ENCODE peak calls at places on chromosomes 12 and 14, in nine cellular contexts. One of them, this sample, is unnamed.

GRCh38 chr14:60249321-60250251 is 565 bp downstream of the PPM1A start:
- DNase-seq in T follicular helper cell: peak; percentile 47
- DNase-seq in NCI-H345: peak; percentile 72
- DNase-seq in NCI-H146: peak; percentile 81
- DNase-seq in HFFc6: peak; percentile 13
- DNase-seq in stimulated activated CD4-positive, alpha-beta T cell treated with anti-CD3 and anti-CD28 coated beads, Interleukin-2, amount 100 ng/mL, for 24 hours: peak; percentile 65
- DNase-seq in WTC11: peak; percentile 79
- DNase-seq in iris pigment epithelial cell: peak; percentile 67
- DNase-seq in left cardiac atrium: peak; percentile 81
- DNase-seq in this sample: no peak

GRCh38 chr12:26156996-26157395 is 32.2 kb upstream of the BHLHE41 start:
- DNase-seq in left cardiac atrium: no peak
- DNase-seq in NCI-H345: no peak
- DNase-seq in HFFc6: no peak
- DNase-seq in iris pigment epithelial cell: no peak
- DNase-seq in NCI-H146: no peak
- DNase-seq in T follicular helper cell: no peak
- DNase-seq in WTC11: no peak
- DNase-seq in stimulated activated CD4-positive, alpha-beta T cell treated with anti-CD3 and anti-CD28 coated beads, Interleukin-2, amount 100 ng/mL, for 24 hours: no peak
- DNase-seq in this sample: peak; percentile 30

GRCh38 chr12:48826209-48826855 is 8.0 kb downstream of the CACNB3 start:
- DNase-seq in WTC11: no peak
- DNase-seq in iris pigment epithelial cell: no peak
- DNase-seq in HFFc6: no peak
- DNase-seq in T follicular helper cell: no peak
- DNase-seq in NCI-H345: no peak
- DNase-seq in left cardiac atrium: no peak
- DNase-seq in NCI-H146: no peak
- DNase-seq in stimulated activated CD4-positive, alpha-beta T cell treated with anti-CD3 and anti-CD28 coated beads, Interleukin-2, amount 100 ng/mL, for 24 hours: no peak
- DNase-seq in this sample: no peak

GRCh38 chr12:106733660-106734059 is 40.8 kb upstream of the RIC8B start:
- DNase-seq in stimulated activated CD4-positive, alpha-beta T cell treated with anti-CD3 and anti-CD28 coated beads, Interleukin-2, amount 100 ng/mL, for 24 hours: no peak
- DNase-seq in NCI-H146: no peak
- DNase-seq in T follicular helper cell: no peak
- DNase-seq in left cardiac atrium: no peak
- DNase-seq in NCI-H345: no peak
- DNase-seq in HFFc6: no peak
- DNase-seq in WTC11: no peak
- DNase-seq in iris pigment epithelial cell: no peak
- DNase-seq in this sample: no peak

GRCh38 chr12:104506691-104507401 is 50.1 kb downstream of the CHST11 start:
- DNase-seq in NCI-H146: peak; percentile 49
- DNase-seq in left cardiac atrium: no peak
- DNase-seq in WTC11: peak; percentile 29
- DNase-seq in NCI-H345: peak; percentile 97
- DNase-seq in T follicular helper cell: no peak
- DNase-seq in stimulated activated CD4-positive, alpha-beta T cell treated with anti-CD3 and anti-CD28 coated beads, Interleukin-2, amount 100 ng/mL, for 24 hours: no peak
- DNase-seq in HFFc6: no peak
- DNase-seq in iris pigment epithelial cell: no peak
- DNase-seq in this sample: peak; percentile 89

GRCh38 chr12:106953352-106954260 is 2.1 kb upstream of the TMEM263 start:
- DNase-seq in stimulated activated CD4-positive, alpha-beta T cell treated with anti-CD3 and anti-CD28 coated beads, Interleukin-2, amount 100 ng/mL, for 24 hours: no peak
- DNase-seq in T follicular helper cell: no peak
- DNase-seq in HFFc6: peak; percentile 44
- DNase-seq in iris pigment epithelial cell: peak; percentile 70
- DNase-seq in left cardiac atrium: no peak
- DNase-seq in WTC11: no peak
- DNase-seq in NCI-H345: no peak
- DNase-seq in NCI-H146: no peak
- DNase-seq in this sample: no peak

GRCh38 chr14:21269252-21270046 is at the start of gene HNRNPC:
- DNase-seq in iris pigment epithelial cell: peak; percentile 100
- DNase-seq in left cardiac atrium: peak; percentile 99
- DNase-seq in T follicular helper cell: peak; percentile 100
- DNase-seq in NCI-H345: peak; percentile 100
- DNase-seq in stimulated activated CD4-positive, alpha-beta T cell treated with anti-CD3 and anti-CD28 coated beads, Interleukin-2, amount 100 ng/mL, for 24 hours: peak; percentile 100
- DNase-seq in WTC11: peak; percentile 100
- DNase-seq in HFFc6: peak; percentile 100
- DNase-seq in NCI-H146: peak; percentile 99
- DNase-seq in this sample: peak; percentile 100

GRCh38 chr14:55578511-55578910 is 1.5 kb upstream of the KTN1 start:
- DNase-seq in HFFc6: no peak
- DNase-seq in NCI-H345: no peak
- DNase-seq in T follicular helper cell: no peak
- DNase-seq in NCI-H146: no peak
- DNase-seq in iris pigment epithelial cell: no peak
- DNase-seq in WTC11: no peak
- DNase-seq in left cardiac atrium: no peak
- DNase-seq in stimulated activated CD4-positive, alpha-beta T cell treated with anti-CD3 and anti-CD28 coated beads, Interleukin-2, amount 100 ng/mL, for 24 hours: no peak
- DNase-seq in this sample: peak; percentile 70

GRCh38 chr14:66717571-66718140 is 209.7 kb downstream of the GPHN start:
- DNase-seq in iris pigment epithelial cell: no peak
- DNase-seq in NCI-H345: no peak
- DNase-seq in T follicular helper cell: no peak
- DNase-seq in left cardiac atrium: no peak
- DNase-seq in HFFc6: no peak
- DNase-seq in WTC11: no peak
- DNase-seq in stimulated activated CD4-positive, alpha-beta T cell treated with anti-CD3 and anti-CD28 coated beads, Interleukin-2, amount 100 ng/mL, for 24 hours: no peak
- DNase-seq in NCI-H146: no peak
- DNase-seq in this sample: no peak

GRCh38 chr12:54650409-54650808 is 2.2 kb upstream of the DCD start:
- DNase-seq in T follicular helper cell: no peak
- DNase-seq in iris pigment epithelial cell: peak; percentile 3
- DNase-seq in stimulated activated CD4-positive, alpha-beta T cell treated with anti-CD3 and anti-CD28 coated beads, Interleukin-2, amount 100 ng/mL, for 24 hours: no peak
- DNase-seq in NCI-H345: no peak
- DNase-seq in NCI-H146: no peak
- DNase-seq in WTC11: no peak
- DNase-seq in HFFc6: peak; percentile 6
- DNase-seq in left cardiac atrium: no peak
- DNase-seq in this sample: no peak

GRCh38 chr14:97219356-97220017 is 422.3 kb downstream of the VRK1 start:
- DNase-seq in WTC11: peak; percentile 22
- DNase-seq in stimulated activated CD4-positive, alpha-beta T cell treated with anti-CD3 and anti-CD28 coated beads, Interleukin-2, amount 100 ng/mL, for 24 hours: peak; percentile 21
- DNase-seq in HFFc6: no peak
- DNase-seq in NCI-H146: no peak
- DNase-seq in NCI-H345: no peak
- DNase-seq in T follicular helper cell: peak; percentile 0
- DNase-seq in iris pigment epithelial cell: no peak
- DNase-seq in left cardiac atrium: no peak
- DNase-seq in this sample: peak; percentile 48

GRCh38 chr14:77273796-77274195 is 2.8 kb upstream of the NGB start:
- DNase-seq in stimulated activated CD4-positive, alpha-beta T cell treated with anti-CD3 and anti-CD28 coated beads, Interleukin-2, amount 100 ng/mL, for 24 hours: no peak
- DNase-seq in iris pigment epithelial cell: no peak
- DNase-seq in WTC11: no peak
- DNase-seq in NCI-H345: no peak
- DNase-seq in NCI-H146: no peak
- DNase-seq in left cardiac atrium: no peak
- DNase-seq in HFFc6: no peak
- DNase-seq in T follicular helper cell: no peak
- DNase-seq in this sample: no peak

GRCh38 chr12:93925585-93925984 is 222.8 kb upstream of the PLXNC1 start:
- DNase-seq in NCI-H146: no peak
- DNase-seq in WTC11: no peak
- DNase-seq in T follicular helper cell: no peak
- DNase-seq in stimulated activated CD4-positive, alpha-beta T cell treated with anti-CD3 and anti-CD28 coated beads, Interleukin-2, amount 100 ng/mL, for 24 hours: no peak
- DNase-seq in left cardiac atrium: no peak
- DNase-seq in HFFc6: no peak
- DNase-seq in NCI-H345: no peak
- DNase-seq in iris pigment epithelial cell: no peak
- DNase-seq in this sample: no peak

GRCh38 chr12:6828671-6829531 is 694 bp downstream of the P3H3 start:
- DNase-seq in left cardiac atrium: peak; percentile 63
- DNase-seq in HFFc6: no peak
- DNase-seq in iris pigment epithelial cell: peak; percentile 78
- DNase-seq in WTC11: peak; percentile 72
- DNase-seq in NCI-H345: peak; percentile 54
- DNase-seq in NCI-H146: peak; percentile 78
- DNase-seq in stimulated activated CD4-positive, alpha-beta T cell treated with anti-CD3 and anti-CD28 coated beads, Interleukin-2, amount 100 ng/mL, for 24 hours: peak; percentile 39
- DNase-seq in T follicular helper cell: no peak
- DNase-seq in this sample: peak; percentile 70

GRCh38 chr14:95623195-95623594 is 63.0 kb upstream of the TCL1B start:
- DNase-seq in left cardiac atrium: no peak
- DNase-seq in T follicular helper cell: no peak
- DNase-seq in WTC11: no peak
- DNase-seq in stimulated activated CD4-positive, alpha-beta T cell treated with anti-CD3 and anti-CD28 coated beads, Interleukin-2, amount 100 ng/mL, for 24 hours: no peak
- DNase-seq in NCI-H146: no peak
- DNase-seq in iris pigment epithelial cell: no peak
- DNase-seq in HFFc6: no peak
- DNase-seq in NCI-H345: no peak
- DNase-seq in this sample: no peak

GRCh38 chr14:94170151-94170550 is 4.0 kb upstream of the PPP4R4 start:
- DNase-seq in WTC11: no peak
- DNase-seq in HFFc6: no peak
- DNase-seq in T follicular helper cell: no peak
- DNase-seq in iris pigment epithelial cell: no peak
- DNase-seq in NCI-H146: no peak
- DNase-seq in left cardiac atrium: no peak
- DNase-seq in NCI-H345: no peak
- DNase-seq in stimulated activated CD4-positive, alpha-beta T cell treated with anti-CD3 and anti-CD28 coated beads, Interleukin-2, amount 100 ng/mL, for 24 hours: no peak
- DNase-seq in this sample: no peak

GRCh38 chr14:105900398-105901160 is 374.2 kb downstream of the TMEM121 start:
- DNase-seq in stimulated activated CD4-positive, alpha-beta T cell treated with anti-CD3 and anti-CD28 coated beads, Interleukin-2, amount 100 ng/mL, for 24 hours: no peak
- DNase-seq in iris pigment epithelial cell: no peak
- DNase-seq in WTC11: peak; percentile 2
- DNase-seq in NCI-H345: no peak
- DNase-seq in NCI-H146: no peak
- DNase-seq in left cardiac atrium: no peak
- DNase-seq in HFFc6: no peak
- DNase-seq in T follicular helper cell: no peak
- DNase-seq in this sample: no peak

GRCh38 chr12:53788892-53789291 is 37.1 kb upstream of the CISTR start:
- DNase-seq in HFFc6: no peak
- DNase-seq in T follicular helper cell: no peak
- DNase-seq in iris pigment epithelial cell: no peak
- DNase-seq in stimulated activated CD4-positive, alpha-beta T cell treated with anti-CD3 and anti-CD28 coated beads, Interleukin-2, amount 100 ng/mL, for 24 hours: no peak
- DNase-seq in left cardiac atrium: no peak
- DNase-seq in WTC11: no peak
- DNase-seq in NCI-H146: no peak
- DNase-seq in NCI-H345: no peak
- DNase-seq in this sample: no peak

GRCh38 chr14:44662250-44662891 is 155.3 kb upstream of the FSCB start:
- DNase-seq in WTC11: no peak
- DNase-seq in iris pigment epithelial cell: no peak
- DNase-seq in stimulated activated CD4-positive, alpha-beta T cell treated with anti-CD3 and anti-CD28 coated beads, Interleukin-2, amount 100 ng/mL, for 24 hours: no peak
- DNase-seq in T follicular helper cell: no peak
- DNase-seq in left cardiac atrium: no peak
- DNase-seq in NCI-H345: no peak
- DNase-seq in HFFc6: no peak
- DNase-seq in NCI-H146: no peak
- DNase-seq in this sample: no peak

GRCh38 chr12:29782821-29783772 is 645 bp downstream of the TMTC1 start:
- DNase-seq in HFFc6: no peak
- DNase-seq in NCI-H345: peak; percentile 55
- DNase-seq in stimulated activated CD4-positive, alpha-beta T cell treated with anti-CD3 and anti-CD28 coated beads, Interleukin-2, amount 100 ng/mL, for 24 hours: no peak
- DNase-seq in T follicular helper cell: no peak
- DNase-seq in NCI-H146: peak; percentile 52
- DNase-seq in WTC11: peak; percentile 61
- DNase-seq in left cardiac atrium: peak; percentile 66
- DNase-seq in iris pigment epithelial cell: peak; percentile 56
- DNase-seq in this sample: peak; percentile 49

GRCh38 chr14:68779761-68780323 is 13.0 kb downstream of the ZFP36L1 start:
- DNase-seq in WTC11: no peak
- DNase-seq in left cardiac atrium: no peak
- DNase-seq in iris pigment epithelial cell: peak; percentile 87
- DNase-seq in stimulated activated CD4-positive, alpha-beta T cell treated with anti-CD3 and anti-CD28 coated beads, Interleukin-2, amount 100 ng/mL, for 24 hours: peak; percentile 59
- DNase-seq in HFFc6: peak; percentile 98
- DNase-seq in NCI-H146: no peak
- DNase-seq in NCI-H345: no peak
- DNase-seq in T follicular helper cell: no peak
- DNase-seq in this sample: no peak

GRCh38 chr12:102483466-102483865 is 3.1 kb upstream of the IGF1 start:
- DNase-seq in T follicular helper cell: no peak
- DNase-seq in HFFc6: no peak
- DNase-seq in stimulated activated CD4-positive, alpha-beta T cell treated with anti-CD3 and anti-CD28 coated beads, Interleukin-2, amount 100 ng/mL, for 24 hours: no peak
- DNase-seq in iris pigment epithelial cell: no peak
- DNase-seq in NCI-H146: no peak
- DNase-seq in NCI-H345: no peak
- DNase-seq in WTC11: no peak
- DNase-seq in left cardiac atrium: no peak
- DNase-seq in this sample: no peak

GRCh38 chr14:72611956-72612500 is 281.9 kb downstream of the DPF3 start:
- DNase-seq in iris pigment epithelial cell: no peak
- DNase-seq in NCI-H345: no peak
- DNase-seq in left cardiac atrium: no peak
- DNase-seq in T follicular helper cell: no peak
- DNase-seq in WTC11: no peak
- DNase-seq in HFFc6: no peak
- DNase-seq in stimulated activated CD4-positive, alpha-beta T cell treated with anti-CD3 and anti-CD28 coated beads, Interleukin-2, amount 100 ng/mL, for 24 hours: peak; percentile 5
- DNase-seq in NCI-H146: no peak
- DNase-seq in this sample: no peak

GRCh38 chr14:104284636-104285482 is 146.5 kb downstream of the KIF26A start:
- DNase-seq in WTC11: peak; percentile 6
- DNase-seq in NCI-H146: no peak
- DNase-seq in T follicular helper cell: no peak
- DNase-seq in iris pigment epithelial cell: no peak
- DNase-seq in left cardiac atrium: peak; percentile 13
- DNase-seq in NCI-H345: no peak
- DNase-seq in stimulated activated CD4-positive, alpha-beta T cell treated with anti-CD3 and anti-CD28 coated beads, Interleukin-2, amount 100 ng/mL, for 24 hours: no peak
- DNase-seq in HFFc6: no peak
- DNase-seq in this sample: no peak

GRCh38 chr12:23253191-23253590 is 628.2 kb downstream of the ETNK1 start:
- DNase-seq in NCI-H345: no peak
- DNase-seq in T follicular helper cell: no peak
- DNase-seq in WTC11: no peak
- DNase-seq in left cardiac atrium: no peak
- DNase-seq in HFFc6: no peak
- DNase-seq in NCI-H146: no peak
- DNase-seq in stimulated activated CD4-positive, alpha-beta T cell treated with anti-CD3 and anti-CD28 coated beads, Interleukin-2, amount 100 ng/mL, for 24 hours: no peak
- DNase-seq in iris pigment epithelial cell: no peak
- DNase-seq in this sample: no peak

GRCh38 chr12:1044697-1045096 is 53.7 kb downstream of the ERC1 start:
- DNase-seq in NCI-H146: no peak
- DNase-seq in WTC11: no peak
- DNase-seq in HFFc6: peak; percentile 30
- DNase-seq in T follicular helper cell: no peak
- DNase-seq in NCI-H345: no peak
- DNase-seq in iris pigment epithelial cell: peak; percentile 34
- DNase-seq in left cardiac atrium: no peak
- DNase-seq in stimulated activated CD4-positive, alpha-beta T cell treated with anti-CD3 and anti-CD28 coated beads, Interleukin-2, amount 100 ng/mL, for 24 hours: no peak
- DNase-seq in this sample: no peak

GRCh38 chr12:104263580-104264358 is 39.8 kb upstream of the EID3 start:
- DNase-seq in left cardiac atrium: no peak
- DNase-seq in NCI-H345: peak; percentile 94
- DNase-seq in HFFc6: peak; percentile 20
- DNase-seq in stimulated activated CD4-positive, alpha-beta T cell treated with anti-CD3 and anti-CD28 coated beads, Interleukin-2, amount 100 ng/mL, for 24 hours: no peak
- DNase-seq in NCI-H146: peak; percentile 40
- DNase-seq in iris pigment epithelial cell: peak; percentile 76
- DNase-seq in WTC11: no peak
- DNase-seq in T follicular helper cell: no peak
- DNase-seq in this sample: peak; percentile 79

GRCh38 chr12:81263072-81263471 is 185.2 kb downstream of the ACSS3 start:
- DNase-seq in left cardiac atrium: no peak
- DNase-seq in WTC11: no peak
- DNase-seq in HFFc6: no peak
- DNase-seq in NCI-H146: no peak
- DNase-seq in stimulated activated CD4-positive, alpha-beta T cell treated with anti-CD3 and anti-CD28 coated beads, Interleukin-2, amount 100 ng/mL, for 24 hours: no peak
- DNase-seq in T follicular helper cell: no peak
- DNase-seq in iris pigment epithelial cell: no peak
- DNase-seq in NCI-H345: no peak
- DNase-seq in this sample: no peak

GRCh38 chr12:113333877-113334785 is 778 bp downstream of the SLC8B1 start:
- DNase-seq in stimulated activated CD4-positive, alpha-beta T cell treated with anti-CD3 and anti-CD28 coated beads, Interleukin-2, amount 100 ng/mL, for 24 hours: no peak
- DNase-seq in NCI-H146: no peak
- DNase-seq in WTC11: no peak
- DNase-seq in HFFc6: no peak
- DNase-seq in left cardiac atrium: no peak
- DNase-seq in T follicular helper cell: no peak
- DNase-seq in NCI-H345: no peak
- DNase-seq in iris pigment epithelial cell: no peak
- DNase-seq in this sample: no peak

GRCh38 chr14:52299692-52300278 is 14.3 kb upstream of the PTGER2 start:
- DNase-seq in WTC11: no peak
- DNase-seq in iris pigment epithelial cell: peak; percentile 66
- DNase-seq in NCI-H146: peak; percentile 34
- DNase-seq in stimulated activated CD4-positive, alpha-beta T cell treated with anti-CD3 and anti-CD28 coated beads, Interleukin-2, amount 100 ng/mL, for 24 hours: no peak
- DNase-seq in NCI-H345: peak; percentile 45
- DNase-seq in left cardiac atrium: no peak
- DNase-seq in HFFc6: peak; percentile 60
- DNase-seq in T follicular helper cell: no peak
- DNase-seq in this sample: peak; percentile 31

GRCh38 chr14:24331731-24332093 is 3.2 kb downstream of the ADCY4 start:
- DNase-seq in NCI-H345: no peak
- DNase-seq in NCI-H146: no peak
- DNase-seq in iris pigment epithelial cell: no peak
- DNase-seq in left cardiac atrium: no peak
- DNase-seq in WTC11: peak; percentile 44
- DNase-seq in HFFc6: no peak
- DNase-seq in T follicular helper cell: no peak
- DNase-seq in stimulated activated CD4-positive, alpha-beta T cell treated with anti-CD3 and anti-CD28 coated beads, Interleukin-2, amount 100 ng/mL, for 24 hours: no peak
- DNase-seq in this sample: no peak

This sample was measured in NCI-H1417.